ENCODE peak calls at places on chromosomes 7 and 10, in five cellular contexts. N is endothelial cell of umbilical vein, Q is testis, F is heart left ventricle, X is right cardiac atrium. U is an unnamed sample.

GRCh38 chr10:110698782-110699201 is 54.7 kb downstream of the RBM20 start:
- DNase-seq in F (peak), N (no peak), X (no peak), Q (no peak), U (no peak)

GRCh38 chr10:93071674-93072224 is 1.9 kb upstream of the CYP26A1 start:
- DNase-seq in N (no peak), X (peak), Q (no peak), F (no peak), U (peak)

GRCh38 chr7:118111347-118111746 is 72.6 kb upstream of the LSM8 start:
- DNase-seq in F (no peak), N (no peak), Q (no peak), X (no peak), U (no peak)

GRCh38 chr7:8277394-8277982 is 15.5 kb upstream of the ICA1 start:
- DNase-seq in N (peak), Q (no peak), X (no peak), F (no peak), U (peak)

GRCh38 chr10:46225597-46225996 is 61.2 kb upstream of the ANTXRL start:
- DNase-seq in X (no peak), N (no peak), Q (peak), F (no peak), U (peak)

GRCh38 chr10:78301891-78302738 is 268.5 kb downstream of the RPS24 start:
- DNase-seq in Q (no peak), X (no peak), N (no peak), F (no peak), U (peak)

GRCh38 chr10:95333997-95334792 is 43.4 kb upstream of the PDLIM1 start:
- DNase-seq in N (peak), Q (no peak), X (peak), F (peak), U (no peak)

GRCh38 chr10:123129553-123130271 is 6.1 kb upstream of the HMX3 start:
- DNase-seq in X (no peak), N (no peak), Q (no peak), F (no peak), U (no peak)

GRCh38 chr7:721619-722248 is 4.8 kb upstream of the DNAAF5 start:
- DNase-seq in N (no peak), F (no peak), Q (no peak), X (no peak), U (no peak)

GRCh38 chr7:143279186-143280098 is 5.3 kb upstream of the TMEM139 start:
- DNase-seq in F (no peak), X (no peak), N (peak), Q (no peak), U (no peak)

GRCh38 chr10:44774676-44775401 is 136.3 kb upstream of the TMEM72 start:
- DNase-seq in Q (no peak), F (no peak), N (no peak), X (no peak), U (no peak)

GRCh38 chr10:20892796-20893195 is 4.3 kb downstream of the NEBL start:
- DNase-seq in F (no peak), N (no peak), X (no peak), Q (no peak), U (no peak)

GRCh38 chr10:71694567-71694968 is 25.0 kb downstream of the C10orf105 start:
- DNase-seq in X (peak), N (peak), F (peak), Q (peak), U (no peak)

GRCh38 chr7:31549621-31550020 is 35.7 kb downstream of the ITPRID1 start:
- DNase-seq in N (no peak), Q (no peak), X (no peak), F (no peak), U (no peak)

GRCh38 chr7:23956769-23957556 is 246.9 kb downstream of the STK31 start:
- DNase-seq in Q (no peak), F (no peak), N (no peak), X (no peak), U (no peak)

GRCh38 chr7:140600341-140600740 is 40.3 kb downstream of the DENND2A start:
- DNase-seq in N (no peak), X (no peak), F (no peak), Q (no peak), U (no peak)

GRCh38 chr7:43960933-43961332 is 34.7 kb downstream of the UBE2D4 start:
- DNase-seq in F (no peak), Q (no peak), X (no peak), N (no peak), U (no peak)

GRCh38 chr7:17679427-17679826 is 260.9 kb downstream of the SNX13 start:
- DNase-seq in F (peak), X (peak), Q (peak), N (no peak), U (peak)

GRCh38 chr10:131736321-131736980 is 164.4 kb upstream of the PPP2R2D start:
- DNase-seq in F (no peak), N (no peak), X (no peak), Q (no peak), U (peak)

GRCh38 chr7:84393776-84394175 is 199.2 kb upstream of the SEMA3A start:
- DNase-seq in X (no peak), N (no peak), Q (no peak), F (no peak), U (no peak)

GRCh38 chr7:142414915-142415314 is 157.1 kb upstream of the PRSS58 start:
- DNase-seq in X (no peak), F (no peak), N (no peak), Q (no peak), U (no peak)

GRCh38 chr10:100006241-100006886 is 3.4 kb downstream of the DNMBP start:
- DNase-seq in Q (no peak), X (no peak), F (no peak), N (peak), U (no peak)
- H3K27ac ChIP-seq in Q (peak), X (peak), F (peak), N (peak), U (no peak)

GRCh38 chr7:76073335-76073990 is 25.6 kb downstream of the MDH2 start:
- DNase-seq in X (no peak), F (no peak), Q (no peak), N (no peak), U (peak)

GRCh38 chr7:76074972-76075370 is 27.1 kb downstream of the MDH2 start:
- DNase-seq in X (no peak), F (no peak), Q (no peak), N (peak), U (no peak)

GRCh38 chr7:76074306-76074971 is 26.5 kb downstream of the MDH2 start:
- DNase-seq in F (no peak), X (no peak), N (no peak), Q (no peak), U (no peak)

GRCh38 chr7:76071316-76072242 is 23.7 kb downstream of the MDH2 start:
- DNase-seq in N (no peak), F (peak), Q (peak), X (peak), U (peak)

GRCh38 chr7:76072243-76073148 is 24.6 kb downstream of the MDH2 start:
- DNase-seq in X (no peak), F (no peak), N (no peak), Q (no peak), U (no peak)
- H3K27ac ChIP-seq in X (no peak), F (no peak), N (no peak), Q (no peak), U (no peak)

GRCh38 chr7:101857358-101857794 is 40.0 kb downstream of the CUX1 start:
- DNase-seq in Q (no peak), X (no peak), F (no peak), N (no peak), U (no peak)
- H3K27ac ChIP-seq in Q (peak), X (peak), F (peak), N (no peak), U (no peak)

GRCh38 chr7:116525913-116526857 is 1.3 kb downstream of the CAV1 start:
- DNase-seq in Q (peak), X (peak), N (peak), F (peak), U (peak)

GRCh38 chr7:116524221-116524608 is 621 bp upstream of the CAV1 start:
- DNase-seq in X (no peak), Q (no peak), F (no peak), N (no peak), U (no peak)

GRCh38 chr7:116524609-116525297 is at the start of gene CAV1:
- DNase-seq in X (peak), F (peak), Q (peak), N (peak), U (peak)

GRCh38 chr7:116526897-116527296 is 2.1 kb downstream of the CAV1 start:
- DNase-seq in F (no peak), Q (no peak), X (no peak), N (peak), U (no peak)

DNA sequence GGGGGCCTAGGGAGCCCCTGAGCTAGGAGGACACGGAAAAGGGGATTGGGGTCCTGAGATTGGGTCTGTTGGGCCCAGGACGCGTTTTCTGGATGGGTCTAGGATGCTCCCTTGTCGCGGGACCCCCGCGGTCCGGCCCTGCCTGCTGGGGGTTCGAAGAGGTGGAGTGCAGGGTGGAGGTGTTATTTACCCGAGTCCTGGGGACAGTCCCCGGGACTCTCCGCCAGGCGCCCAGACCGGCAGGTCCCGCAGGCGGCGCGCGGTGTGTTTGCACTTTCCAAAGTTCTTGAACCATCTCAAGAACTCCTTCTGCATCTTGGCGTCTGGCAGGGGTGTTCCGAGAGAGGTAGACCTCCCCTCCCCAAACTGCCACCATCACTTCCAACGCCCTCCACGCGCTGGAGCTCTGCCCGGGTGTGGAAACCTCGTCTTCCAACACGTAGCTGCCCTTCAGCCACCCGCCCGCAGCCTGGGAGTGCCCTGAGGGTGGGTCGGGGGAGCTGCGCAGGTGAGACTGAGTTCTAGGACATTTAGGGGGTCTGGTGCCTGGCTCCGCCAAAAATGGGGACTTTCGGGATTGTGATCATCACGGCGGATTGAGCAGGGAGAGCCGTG is 569 bp downstream of the CAV1 start:
- DNase-seq in X (peak), Q (peak), F (peak), N (peak), U (peak)
- H3K27ac ChIP-seq in X (peak), Q (peak), F (peak), N (peak), U (no peak)

GRCh38 chr7:120023494-120024167 is 249.3 kb upstream of the KCND2 start:
- DNase-seq in Q (no peak), F (no peak), X (no peak), N (no peak), U (no peak)
- H3K27ac ChIP-seq in Q (no peak), F (no peak), X (no peak), N (no peak), U (no peak)

GRCh38 chr7:103597606-103598005 is 151.6 kb upstream of the SLC26A5 start:
- DNase-seq in X (no peak), F (no peak), Q (no peak), N (peak), U (no peak)

GRCh38 chr7:103593691-103594090 is 147.7 kb upstream of the SLC26A5 start:
- DNase-seq in X (no peak), Q (no peak), F (no peak), N (no peak), U (no peak)

GRCh38 chr7:103592187-103592586 is 146.2 kb upstream of the SLC26A5 start:
- DNase-seq in F (no peak), X (no peak), N (no peak), Q (no peak), U (no peak)

GRCh38 chr7:103594186-103594585 is 148.2 kb upstream of the SLC26A5 start:
- DNase-seq in N (no peak), X (no peak), Q (no peak), F (no peak), U (no peak)

DNA sequence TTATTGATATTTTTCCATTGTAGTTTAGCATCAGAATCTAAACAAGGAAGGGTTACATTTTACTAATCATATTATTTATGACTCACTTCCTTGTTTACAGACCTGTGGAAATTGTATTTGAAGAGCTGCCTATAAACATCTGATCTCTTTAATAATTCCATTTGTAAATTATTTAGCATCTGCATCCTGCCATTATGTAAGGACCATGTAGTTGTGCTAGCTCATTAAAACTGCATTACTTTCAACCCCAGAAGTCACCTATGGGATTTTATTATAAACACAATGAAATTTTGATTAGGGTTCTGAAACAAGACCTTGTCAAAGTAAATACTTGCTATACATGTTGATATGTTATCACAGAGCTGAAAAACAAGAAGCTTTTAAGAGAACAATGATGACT is 146.8 kb upstream of the SLC26A5 start:
- DNase-seq in X (no peak), N (no peak), F (no peak), Q (no peak), U (no peak)
- H3K27ac ChIP-seq in X (no peak), N (no peak), F (no peak), Q (no peak), U (no peak)

DNA sequence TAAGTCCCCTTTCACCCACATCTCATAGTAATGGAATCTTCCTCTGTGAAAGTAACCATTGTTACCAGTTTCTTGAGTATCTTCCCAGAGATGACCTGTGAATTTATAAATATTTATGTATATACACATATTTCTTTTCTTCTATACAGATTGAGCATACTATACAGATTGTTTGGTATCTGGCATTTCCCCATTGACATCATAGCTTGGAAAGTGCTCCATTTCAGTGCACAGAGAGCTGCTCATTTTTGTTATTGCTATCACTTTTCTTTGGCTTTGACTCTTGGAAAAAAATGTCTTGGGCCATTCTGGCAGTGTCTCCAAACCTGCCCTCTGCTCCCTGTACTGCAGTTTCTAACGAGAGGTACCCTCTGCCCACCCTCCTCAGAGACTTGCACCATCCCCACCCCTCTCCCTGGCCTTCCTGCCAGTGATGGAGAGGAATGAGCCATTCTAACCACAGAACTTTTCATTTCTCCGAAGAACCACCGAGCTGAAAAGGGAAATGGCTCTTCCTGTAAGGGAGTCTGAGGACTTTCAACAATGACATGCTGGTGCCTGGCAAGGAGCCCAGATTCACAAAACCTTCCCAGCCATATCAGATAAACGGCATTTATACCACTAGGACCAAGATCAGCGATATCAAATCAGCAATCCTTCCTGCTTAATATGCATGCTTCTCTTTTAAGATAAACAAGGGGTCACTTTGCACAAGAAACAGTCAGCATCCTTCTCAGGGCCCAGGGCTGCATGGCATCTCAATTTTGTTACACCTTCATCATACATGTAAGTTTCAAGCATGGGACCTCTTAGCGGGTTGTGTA is 19.7 kb upstream of the CCSER2 start:
- DNase-seq in X (peak), Q (no peak), F (peak), N (peak), U (no peak)
- H3K27ac ChIP-seq in X (peak), Q (no peak), F (peak), N (peak), U (no peak)

U was measured in endodermal cell.